ENCODE peak calls at places on chromosome 19, in six cellular contexts. L is WTC11, P is H1, F is A549, E is K562, U is endothelial cell of umbilical vein. R is an unnamed sample.

GRCh38 chr19:45769821-45770191 is 754 bp upstream of the SIX5 start:
- DNase-seq in P (no peak), U (no peak), L (peak; percentile 38), F (peak; percentile 41), E (no peak), R (no peak)

GRCh38 chr19:2315818-2316353 is 7.9 kb upstream of the LINGO3 start:
- DNase-seq in P (no peak), L (peak; percentile 82), U (peak; percentile 48), E (peak; percentile 43), F (no peak), R (peak; percentile 55)

GRCh38 chr19:51721905-51722304 is 1.9 kb downstream of the HAS1 start:
- DNase-seq in P (no peak), F (no peak), E (no peak), L (no peak), U (no peak), R (no peak)

GRCh38 chr19:4369888-4370260 is 26.5 kb downstream of the MPND start:
- DNase-seq in P (no peak), E (no peak), F (no peak), L (peak; percentile 63), U (peak; percentile 62), R (no peak)

GRCh38 chr19:48554385-48555091 is 2.6 kb downstream of the SULT2B1 start:
- DNase-seq in F (peak; percentile 85), P (peak; percentile 75), U (no peak), E (peak; percentile 13), L (peak; percentile 76), R (peak; percentile 67)

GRCh38 chr19:6216996-6217751 is 62.6 kb downstream of the MLLT1 start:
- DNase-seq in L (peak; percentile 48), P (peak; percentile 17), F (no peak), E (peak; percentile 82), U (no peak), R (no peak)

GRCh38 chr19:46714523-46715106 is 2.3 kb downstream of the PRKD2 start:
- DNase-seq in U (peak; percentile 44), F (no peak), L (no peak), E (no peak), P (no peak), R (no peak)

GRCh38 chr19:48194041-48194871 is 23.8 kb downstream of the ZSWIM9 start:
- DNase-seq in P (no peak), F (no peak), E (peak; percentile 32), L (peak; percentile 56), U (no peak), R (peak; percentile 18)

GRCh38 chr19:41705393-41706174 is 2.8 kb upstream of the CEACAM5 start:
- DNase-seq in L (peak; percentile 77), E (peak; percentile 49), F (peak; percentile 58), U (peak; percentile 17), P (no peak), R (no peak)

GRCh38 chr19:54207908-54208783 is 7.5 kb downstream of the RPS9 start:
- DNase-seq in E (peak; percentile 50), L (no peak), F (no peak), U (peak; percentile 48), P (no peak), R (peak; percentile 59)

GRCh38 chr19:30686252-30686762 is 314.1 kb downstream of the ZNF536 start:
- DNase-seq in F (no peak), U (no peak), L (no peak), P (no peak), E (no peak), R (no peak)

GRCh38 chr19:22286151-22286810 is at the start of gene ZNF729:
- DNase-seq in E (no peak), F (no peak), P (no peak), L (no peak), U (no peak), R (no peak)

GRCh38 chr19:5452594-5453565 is 2.3 kb upstream of the ZNRF4 start:
- DNase-seq in P (no peak), L (no peak), E (peak; percentile 87), F (peak; percentile 46), U (no peak), R (peak; percentile 44)

GRCh38 chr19:49073514-49074378 is 1.2 kb upstream of the KCNA7 start:
- DNase-seq in F (peak; percentile 65), U (no peak), L (peak; percentile 68), E (peak; percentile 79), P (no peak), R (peak; percentile 32)

GRCh38 chr19:28737021-28737525 is 475.9 kb downstream of the UQCRFS1 start:
- DNase-seq in U (no peak), P (no peak), L (no peak), E (no peak), F (no peak), R (peak; percentile 15)

GRCh38 chr19:39599116-39599515 is 3.2 kb upstream of the LGALS13 start:
- DNase-seq in L (peak; percentile 67), U (peak; percentile 18), F (no peak), P (no peak), E (peak; percentile 25), R (peak; percentile 30)

GRCh38 chr19:38684078-38684861 is 36.8 kb downstream of the ACTN4 start:
- DNase-seq in F (peak; percentile 100), E (peak; percentile 71), L (no peak), U (peak; percentile 59), P (no peak), R (no peak)

GRCh38 chr19:4523306-4524110 is 5.2 kb upstream of the PLIN4 start:
- DNase-seq in L (peak; percentile 76), U (peak; percentile 33), E (peak; percentile 86), F (peak; percentile 40), P (no peak), R (peak; percentile 51)

GRCh38 chr19:33622505-33622808 is 704 bp downstream of the CHST8 start:
- DNase-seq in P (no peak), E (no peak), L (peak; percentile 28), F (no peak), U (no peak), R (no peak)

GRCh38 chr19:42140125-42140754 is 8.0 kb upstream of the POU2F2 start:
- DNase-seq in L (peak; percentile 91), F (no peak), P (peak; percentile 31), U (peak; percentile 68), E (peak; percentile 62), R (peak; percentile 31)

GRCh38 chr19:40413291-40413994 is at the start of gene PRX:
- DNase-seq in F (no peak), U (no peak), E (peak; percentile 56), P (no peak), L (peak; percentile 88), R (no peak)

GRCh38 chr19:23075031-23075733 is 41.6 kb upstream of the ZNF730 start:
- DNase-seq in F (no peak), L (peak; percentile 92), E (peak; percentile 20), U (peak; percentile 41), P (peak; percentile 92), R (no peak)

GRCh38 chr19:1855828-1856255 is 7.5 kb downstream of the KLF16 start:
- DNase-seq in F (no peak), E (no peak), P (no peak), U (no peak), L (no peak), R (no peak)

GRCh38 chr19:43562698-43563241 is 12.6 kb downstream of the XRCC1 start:
- DNase-seq in L (no peak), E (no peak), F (no peak), U (peak; percentile 53), P (no peak), R (no peak)

GRCh38 chr19:41000310-41000737 is 9.2 kb downstream of the CYP2B6 start:
- DNase-seq in U (no peak), L (no peak), E (no peak), F (peak; percentile 28), P (no peak), R (peak; percentile 55)

GRCh38 chr19:37683520-37683919 is 28.3 kb upstream of the ZFP30 start:
- DNase-seq in L (no peak), F (no peak), U (no peak), P (no peak), E (no peak), R (no peak)

GRCh38 chr19:30371960-30372824 is at the start of gene ZNF536:
- DNase-seq in L (no peak), E (no peak), F (no peak), U (no peak), P (no peak), R (no peak)

GRCh38 chr19:31530781-31531180 is 181.5 kb upstream of the TSHZ3 start:
- DNase-seq in F (no peak), E (no peak), L (no peak), U (no peak), P (no peak), R (no peak)

GRCh38 chr19:17078038-17078919 is 2.7 kb downstream of the MYO9B start:
- DNase-seq in L (no peak), E (no peak), F (no peak), U (no peak), P (no peak), R (no peak)

GRCh38 chr19:17079710-17080440 is 4.3 kb downstream of the MYO9B start:
- DNase-seq in U (peak; percentile 87), P (no peak), E (no peak), F (peak; percentile 83), L (no peak), R (peak; percentile 85)

GRCh38 chr19:17081672-17082630 is 6.4 kb downstream of the MYO9B start:
- DNase-seq in P (no peak), U (no peak), L (no peak), E (no peak), F (no peak), R (no peak)

GRCh38 chr19:17078920-17079709 is 3.5 kb downstream of the MYO9B start:
- DNase-seq in L (no peak), F (no peak), P (no peak), U (no peak), E (no peak), R (no peak)

GRCh38 chr19:17080441-17080803 is 4.8 kb downstream of the MYO9B start:
- DNase-seq in P (no peak), L (no peak), E (no peak), U (no peak), F (no peak), R (no peak)
- TF ChIP-seq JUN in P (no peak), L (no peak), E (no peak), U (no peak), F (no peak), R (no peak)

GRCh38 chr19:13843104-13843921 is 33.6 kb upstream of the NANOS3 start:
- DNase-seq in U (peak; percentile 59), F (no peak), P (no peak), L (peak; percentile 47), E (no peak), R (no peak)
- TF ChIP-seq JUN in U (no peak), F (no peak), P (no peak), L (no peak), E (no peak), R (no peak)

GRCh38 chr19:18725755-18726416 is 42.4 kb downstream of the CRTC1 start:
- DNase-seq in P (no peak), E (no peak), L (no peak), F (no peak), U (no peak), R (no peak)
- TF ChIP-seq JUN in P (no peak), E (no peak), L (no peak), F (no peak), U (no peak), R (no peak)

GRCh38 chr19:12623361-12624031 is 12.8 kb downstream of the ZNF791 start:
- DNase-seq in F (no peak), L (no peak), U (no peak), P (no peak), E (no peak), R (no peak)

GRCh38 chr19:12626958-12627357 is 16.2 kb downstream of the ZNF791 start:
- DNase-seq in P (no peak), F (no peak), L (no peak), U (no peak), E (no peak), R (no peak)

GRCh38 chr19:12629215-12629614 is 18.5 kb downstream of the ZNF791 start:
- DNase-seq in P (no peak), F (no peak), L (no peak), U (no peak), E (no peak), R (no peak)

GRCh38 chr19:12628040-12629022 is 17.6 kb downstream of the ZNF791 start:
- DNase-seq in U (no peak), F (no peak), P (no peak), E (no peak), L (no peak), R (no peak)
- TF ChIP-seq JUN in U (no peak), F (no peak), P (no peak), E (peak; percentile 22), L (no peak), R (no peak)

R was measured in HepG2.